ENCODE peak calls at places on chromosome 9, in six cellular contexts. One of them, this sample, is unnamed.

GRCh38 chr9:36218411-36218901 is 27.7 kb downstream of the CLTA start:
- DNase-seq in IMR-90: no peak
- DNase-seq in mammary epithelial cell: no peak
- DNase-seq in AG10803: no peak
- DNase-seq in body of pancreas: no peak
- DNase-seq in HCT116: no peak
- DNase-seq in this sample: no peak

GRCh38 chr9:90555351-90556057 is 87.1 kb downstream of the DIRAS2 start:
- DNase-seq in IMR-90: no peak
- DNase-seq in mammary epithelial cell: no peak
- DNase-seq in AG10803: no peak
- DNase-seq in body of pancreas: no peak
- DNase-seq in HCT116: no peak
- DNase-seq in this sample: no peak

GRCh38 chr9:93259490-93260289 is 75.8 kb downstream of the WNK2 start:
- DNase-seq in IMR-90: no peak
- DNase-seq in mammary epithelial cell: no peak
- DNase-seq in AG10803: no peak
- DNase-seq in body of pancreas: no peak
- DNase-seq in HCT116: no peak
- DNase-seq in this sample: no peak

GRCh38 chr9:14692536-14692917 is 705 bp downstream of the ZDHHC21 start:
- DNase-seq in IMR-90: no peak
- DNase-seq in mammary epithelial cell: no peak
- DNase-seq in AG10803: no peak
- DNase-seq in body of pancreas: no peak
- DNase-seq in HCT116: no peak
- DNase-seq in this sample: peak; percentile 6

GRCh38 chr9:131815971-131816873 is 76.3 kb upstream of the RAPGEF1 start:
- DNase-seq in IMR-90: no peak
- DNase-seq in mammary epithelial cell: peak; percentile 47
- DNase-seq in AG10803: no peak
- DNase-seq in body of pancreas: no peak
- DNase-seq in HCT116: no peak
- DNase-seq in this sample: peak; percentile 8

GRCh38 chr9:110731437-110732028 is 62.9 kb downstream of the MUSK start:
- DNase-seq in IMR-90: no peak
- DNase-seq in mammary epithelial cell: no peak
- DNase-seq in AG10803: peak; percentile 17
- DNase-seq in body of pancreas: no peak
- DNase-seq in HCT116: no peak
- DNase-seq in this sample: no peak

GRCh38 chr9:95772320-95773060 is 103.0 kb upstream of the ERCC6L2 start:
- DNase-seq in IMR-90: peak; percentile 65
- DNase-seq in mammary epithelial cell: no peak
- DNase-seq in AG10803: peak; percentile 84
- DNase-seq in body of pancreas: peak; percentile 42
- DNase-seq in HCT116: no peak
- DNase-seq in this sample: peak; percentile 63

GRCh38 chr9:130680836-130681768 is 12.5 kb upstream of the EXOSC2 start:
- DNase-seq in IMR-90: peak; percentile 88
- DNase-seq in mammary epithelial cell: peak; percentile 84
- DNase-seq in AG10803: peak; percentile 78
- DNase-seq in body of pancreas: peak; percentile 88
- DNase-seq in HCT116: peak; percentile 81
- DNase-seq in this sample: peak; percentile 87

GRCh38 chr9:99822596-99823391 is 1.1 kb downstream of the NR4A3 start:
- DNase-seq in IMR-90: peak; percentile 51
- DNase-seq in mammary epithelial cell: peak; percentile 48
- DNase-seq in AG10803: peak; percentile 52
- DNase-seq in body of pancreas: peak; percentile 38
- DNase-seq in HCT116: no peak
- DNase-seq in this sample: peak; percentile 64

GRCh38 chr9:3931996-3932906 is 367.6 kb downstream of the GLIS3 start:
- DNase-seq in IMR-90: peak; percentile 43
- DNase-seq in mammary epithelial cell: peak; percentile 90
- DNase-seq in AG10803: peak; percentile 61
- DNase-seq in body of pancreas: no peak
- DNase-seq in HCT116: no peak
- DNase-seq in this sample: peak; percentile 40

GRCh38 chr9:16726718-16727451 is 143.6 kb downstream of the BNC2 start:
- DNase-seq in IMR-90: peak; percentile 83
- DNase-seq in mammary epithelial cell: peak; percentile 71
- DNase-seq in AG10803: peak; percentile 84
- DNase-seq in body of pancreas: peak; percentile 61
- DNase-seq in HCT116: no peak
- DNase-seq in this sample: peak; percentile 94

GRCh38 chr9:16728128-16728505 is 142.4 kb downstream of the BNC2 start:
- DNase-seq in IMR-90: peak; percentile 27
- DNase-seq in mammary epithelial cell: no peak
- DNase-seq in AG10803: no peak
- DNase-seq in body of pancreas: no peak
- DNase-seq in HCT116: no peak
- DNase-seq in this sample: no peak

GRCh38 chr9:16727452-16728127 is 142.9 kb downstream of the BNC2 start:
- DNase-seq in IMR-90: peak; percentile 39
- DNase-seq in mammary epithelial cell: no peak
- DNase-seq in AG10803: peak; percentile 40
- DNase-seq in body of pancreas: no peak
- DNase-seq in HCT116: no peak
- DNase-seq in this sample: peak; percentile 65

GRCh38 chr9:16725066-16725465 is 145.4 kb downstream of the BNC2 start:
- DNase-seq in IMR-90: no peak
- DNase-seq in mammary epithelial cell: no peak
- DNase-seq in AG10803: no peak
- DNase-seq in body of pancreas: no peak
- DNase-seq in HCT116: no peak
- DNase-seq in this sample: no peak

DNA sequence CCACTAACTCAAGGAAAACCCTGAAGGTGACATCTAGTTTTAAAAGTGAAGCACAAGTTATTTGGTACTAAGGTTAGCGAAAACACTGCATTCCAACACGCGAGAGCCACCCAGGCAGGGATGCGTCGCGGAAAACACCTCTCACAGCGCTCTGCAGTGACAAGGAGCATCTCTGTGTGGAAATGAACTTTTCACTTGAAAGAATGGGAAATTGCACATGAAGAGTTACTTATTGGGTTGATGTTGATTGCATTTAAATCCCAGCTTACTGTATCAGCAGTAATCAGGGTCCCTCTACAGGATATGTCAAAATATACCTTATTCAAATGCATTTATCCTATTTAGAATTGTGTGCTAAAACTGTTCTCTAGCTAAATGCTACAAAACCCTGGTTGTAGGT is 144.4 kb downstream of the BNC2 start:
- DNase-seq in IMR-90: peak; percentile 70
- DNase-seq in mammary epithelial cell: peak; percentile 12
- DNase-seq in AG10803: peak; percentile 64
- DNase-seq in body of pancreas: no peak
- DNase-seq in HCT116: no peak
- DNase-seq in this sample: peak; percentile 77
- H3K4me3 ChIP-seq in IMR-90: peak overlapping the region; percentile 19
- H3K4me3 ChIP-seq in mammary epithelial cell: no peak overlapping the region
- H3K4me3 ChIP-seq in AG10803: peak overlapping the region; percentile 67
- H3K4me3 ChIP-seq in body of pancreas: no peak overlapping the region
- H3K4me3 ChIP-seq in HCT116: no peak overlapping the region
- H3K4me3 ChIP-seq in this sample: peak overlapping the region; percentile 76

GRCh38 chr9:32334112-32334511 is 50.3 kb upstream of the ACO1 start:
- DNase-seq in IMR-90: no peak
- DNase-seq in mammary epithelial cell: no peak
- DNase-seq in AG10803: no peak
- DNase-seq in body of pancreas: no peak
- DNase-seq in HCT116: no peak
- DNase-seq in this sample: no peak
- TF ChIP-seq CTCF in IMR-90: no peak
- TF ChIP-seq CTCF in mammary epithelial cell: no peak
- TF ChIP-seq CTCF in AG10803: no peak
- TF ChIP-seq CTCF in body of pancreas: no peak
- TF ChIP-seq CTCF in HCT116: peak; percentile 15
- TF ChIP-seq CTCF in this sample: no peak

DNA sequence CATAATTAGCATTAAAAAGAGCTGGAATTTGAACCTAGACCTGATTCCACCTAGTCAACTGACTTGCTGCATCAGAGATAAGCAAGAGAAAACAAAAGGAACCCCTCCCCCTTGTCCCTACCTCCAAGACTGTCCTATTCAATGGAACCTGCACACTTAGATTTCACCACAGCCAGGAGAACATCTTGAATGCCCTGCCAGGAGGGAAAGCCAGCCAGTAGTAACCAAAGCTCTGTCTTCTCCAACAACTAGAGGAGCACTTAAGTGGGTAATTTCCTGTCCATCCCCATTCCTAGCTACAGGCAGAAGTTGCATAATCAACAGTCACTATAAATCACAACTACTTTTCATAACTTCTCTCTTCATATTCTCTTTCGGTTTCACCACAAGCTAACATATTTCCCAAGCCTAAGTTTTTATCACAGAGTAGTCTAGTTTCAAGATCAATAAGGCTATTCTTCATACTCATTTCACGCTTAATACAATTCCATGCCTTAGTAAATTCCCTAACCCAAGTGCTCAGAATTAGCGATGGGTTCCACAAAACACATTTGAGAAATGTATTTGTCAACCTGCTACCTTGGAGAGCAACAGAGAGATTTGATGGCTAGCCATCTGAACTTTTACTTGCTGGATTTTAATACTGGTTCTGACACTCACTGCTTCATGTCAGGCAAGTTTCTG is 2.2 kb downstream of the DENND1A start:
- DNase-seq in IMR-90: peak; percentile 55
- DNase-seq in mammary epithelial cell: no peak
- DNase-seq in AG10803: peak; percentile 83
- DNase-seq in body of pancreas: no peak
- DNase-seq in HCT116: no peak
- DNase-seq in this sample: peak; percentile 43
- H3K4me3 ChIP-seq in IMR-90: no peak overlapping the region
- H3K4me3 ChIP-seq in mammary epithelial cell: no peak overlapping the region
- H3K4me3 ChIP-seq in AG10803: peak overlapping the region; percentile 77
- H3K4me3 ChIP-seq in body of pancreas: no peak overlapping the region
- H3K4me3 ChIP-seq in HCT116: no peak overlapping the region
- H3K4me3 ChIP-seq in this sample: no peak overlapping the region

GRCh38 chr9:105064248-105065118 is 136.5 kb upstream of the ABCA1 start:
- DNase-seq in IMR-90: peak; percentile 97
- DNase-seq in mammary epithelial cell: peak; percentile 97
- DNase-seq in AG10803: peak; percentile 99
- DNase-seq in body of pancreas: peak; percentile 94
- DNase-seq in HCT116: no peak
- DNase-seq in this sample: peak; percentile 99

GRCh38 chr9:105063665-105064247 is 135.8 kb upstream of the ABCA1 start:
- DNase-seq in IMR-90: peak; percentile 95
- DNase-seq in mammary epithelial cell: peak; percentile 95
- DNase-seq in AG10803: peak; percentile 93
- DNase-seq in body of pancreas: peak; percentile 43
- DNase-seq in HCT116: no peak
- DNase-seq in this sample: peak; percentile 96

GRCh38 chr9:105065119-105066088 is 137.4 kb upstream of the ABCA1 start:
- DNase-seq in IMR-90: no peak
- DNase-seq in mammary epithelial cell: no peak
- DNase-seq in AG10803: no peak
- DNase-seq in body of pancreas: peak; percentile 65
- DNase-seq in HCT116: no peak
- DNase-seq in this sample: no peak

GRCh38 chr9:105067895-105068580 is 140.1 kb upstream of the ABCA1 start:
- DNase-seq in IMR-90: peak; percentile 76
- DNase-seq in mammary epithelial cell: peak; percentile 76
- DNase-seq in AG10803: peak; percentile 78
- DNase-seq in body of pancreas: no peak
- DNase-seq in HCT116: no peak
- DNase-seq in this sample: peak; percentile 95

GRCh38 chr9:105066265-105066865 is 138.4 kb upstream of the ABCA1 start:
- DNase-seq in IMR-90: no peak
- DNase-seq in mammary epithelial cell: peak; percentile 74
- DNase-seq in AG10803: peak; percentile 58
- DNase-seq in body of pancreas: peak; percentile 53
- DNase-seq in HCT116: no peak
- DNase-seq in this sample: no peak
- TF ChIP-seq CTCF in IMR-90: no peak
- TF ChIP-seq CTCF in mammary epithelial cell: no peak
- TF ChIP-seq CTCF in AG10803: no peak
- TF ChIP-seq CTCF in body of pancreas: no peak
- TF ChIP-seq CTCF in HCT116: no peak
- TF ChIP-seq CTCF in this sample: no peak

GRCh38 chr9:29214702-29215248 is 1641.5 kb upstream of the C9orf72 start:
- DNase-seq in IMR-90: no peak
- DNase-seq in mammary epithelial cell: peak; percentile 30
- DNase-seq in AG10803: no peak
- DNase-seq in body of pancreas: no peak
- DNase-seq in HCT116: no peak
- DNase-seq in this sample: no peak

GRCh38 chr9:29212590-29213373 is 1639.5 kb upstream of the C9orf72 start:
- DNase-seq in IMR-90: no peak
- DNase-seq in mammary epithelial cell: peak; percentile 52
- DNase-seq in AG10803: no peak
- DNase-seq in body of pancreas: peak; percentile 21
- DNase-seq in HCT116: no peak
- DNase-seq in this sample: no peak

GRCh38 chr9:29213374-29214161 is 1640.3 kb upstream of the C9orf72 start:
- DNase-seq in IMR-90: no peak
- DNase-seq in mammary epithelial cell: peak; percentile 69
- DNase-seq in AG10803: no peak
- DNase-seq in body of pancreas: no peak
- DNase-seq in HCT116: no peak
- DNase-seq in this sample: no peak

GRCh38 chr9:29211681-29212589 is 1638.7 kb upstream of the C9orf72 start:
- DNase-seq in IMR-90: no peak
- DNase-seq in mammary epithelial cell: peak; percentile 67
- DNase-seq in AG10803: peak; percentile 0
- DNase-seq in body of pancreas: peak; percentile 37
- DNase-seq in HCT116: no peak
- DNase-seq in this sample: peak; percentile 35

GRCh38 chr9:29214162-29214520 is 1640.9 kb upstream of the C9orf72 start:
- DNase-seq in IMR-90: no peak
- DNase-seq in mammary epithelial cell: peak; percentile 81
- DNase-seq in AG10803: no peak
- DNase-seq in body of pancreas: peak; percentile 40
- DNase-seq in HCT116: no peak
- DNase-seq in this sample: peak; percentile 28
- H3K4me3 ChIP-seq in IMR-90: no peak overlapping the region
- H3K4me3 ChIP-seq in mammary epithelial cell: peak overlapping the region; percentile 71
- H3K4me3 ChIP-seq in AG10803: no peak overlapping the region
- H3K4me3 ChIP-seq in body of pancreas: peak overlapping the region; percentile 3
- H3K4me3 ChIP-seq in HCT116: no peak overlapping the region
- H3K4me3 ChIP-seq in this sample: peak overlapping the region; percentile 49